ENCODE peak calls at places on chromosomes 6 and 20, in six cellular contexts. D, S, K, T, G and E are unnamed samples.
A peak's percentile ranks its signal among the peaks of the same experiment; 100 is the strongest.

GRCh38 chr20:25270829-25271251 is 23.0 kb downstream of the PYGB start:
- DNase-seq in D (peak; percentile 60), S (no peak), K (peak; percentile 11), T (no peak), G (no peak), E (no peak)

GRCh38 chr6:11711994-11712698 is 66.5 kb downstream of the ADTRP start:
- DNase-seq in D (no peak), S (no peak), K (no peak), T (no peak), G (no peak), E (no peak)

GRCh38 chr20:61696181-61696735 is 369.4 kb downstream of the TAF4 start:
- DNase-seq in D (peak; percentile 56), S (no peak), K (no peak), T (no peak), G (no peak), E (no peak)

GRCh38 chr6:75372884-75373283 is 88.3 kb upstream of the TMEM30A start:
- DNase-seq in D (no peak), S (no peak), K (no peak), T (no peak), G (no peak), E (no peak)

GRCh38 chr6:88569959-88570358 is 393.5 kb downstream of the RNGTT start:
- DNase-seq in D (no peak), S (no peak), K (no peak), T (no peak), G (no peak), E (no peak)

GRCh38 chr6:84739866-84740208 is 24.6 kb downstream of the TBX18 start:
- DNase-seq in D (no peak), S (no peak), K (no peak), T (no peak), G (no peak), E (no peak)

GRCh38 chr6:96074006-96074405 is 58.2 kb downstream of the FUT9 start:
- DNase-seq in D (no peak), S (no peak), K (no peak), T (no peak), G (no peak), E (no peak)

GRCh38 chr6:69994251-69994650 is 127.9 kb downstream of the COL19A1 start:
- DNase-seq in D (no peak), S (no peak), K (no peak), T (no peak), G (no peak), E (no peak)

GRCh38 chr6:13038315-13039261 is 289.7 kb downstream of the TBC1D7 start:
- DNase-seq in D (no peak), S (no peak), K (no peak), T (no peak), G (no peak), E (no peak)

GRCh38 chr20:36145877-36146707 is 8.4 kb upstream of the EPB41L1 start:
- DNase-seq in D (peak; percentile 41), S (no peak), K (no peak), T (no peak), G (no peak), E (no peak)

GRCh38 chr6:81562169-81562568 is 190.3 kb downstream of the TENT5A start:
- DNase-seq in D (no peak), S (no peak), K (no peak), T (no peak), G (peak; percentile 29), E (peak; percentile 5)

GRCh38 chr20:13105864-13106457 is 97.2 kb downstream of the SPTLC3 start:
- DNase-seq in D (no peak), S (no peak), K (no peak), T (no peak), G (peak; percentile 43), E (no peak)

GRCh38 chr20:32281711-32282110 is 4.3 kb downstream of the KIF3B start:
- DNase-seq in D (no peak), S (no peak), K (no peak), T (no peak), G (no peak), E (no peak)

GRCh38 chr6:130859161-130859867 is 32.1 kb downstream of the SMLR1 start:
- DNase-seq in D (no peak), S (no peak), K (no peak), T (no peak), G (no peak), E (no peak)

GRCh38 chr6:121726596-121726995 is 291.1 kb downstream of the GJA1 start:
- DNase-seq in D (no peak), S (no peak), K (no peak), T (no peak), G (no peak), E (no peak)

GRCh38 chr20:56875052-56875663 is 246.1 kb downstream of the TFAP2C start:
- DNase-seq in D (no peak), S (no peak), K (peak; percentile 17), T (no peak), G (peak; percentile 86), E (peak; percentile 78)

GRCh38 chr6:159074120-159074684 is 29.4 kb upstream of the TAGAP start:
- DNase-seq in D (no peak), S (no peak), K (no peak), T (no peak), G (peak; percentile 51), E (no peak)

GRCh38 chr20:23049933-23050838 is 714 bp upstream of the THBD start:
- DNase-seq in D (peak; percentile 88), S (no peak), K (peak; percentile 27), T (no peak), G (peak; percentile 81), E (peak; percentile 33)

DNA sequence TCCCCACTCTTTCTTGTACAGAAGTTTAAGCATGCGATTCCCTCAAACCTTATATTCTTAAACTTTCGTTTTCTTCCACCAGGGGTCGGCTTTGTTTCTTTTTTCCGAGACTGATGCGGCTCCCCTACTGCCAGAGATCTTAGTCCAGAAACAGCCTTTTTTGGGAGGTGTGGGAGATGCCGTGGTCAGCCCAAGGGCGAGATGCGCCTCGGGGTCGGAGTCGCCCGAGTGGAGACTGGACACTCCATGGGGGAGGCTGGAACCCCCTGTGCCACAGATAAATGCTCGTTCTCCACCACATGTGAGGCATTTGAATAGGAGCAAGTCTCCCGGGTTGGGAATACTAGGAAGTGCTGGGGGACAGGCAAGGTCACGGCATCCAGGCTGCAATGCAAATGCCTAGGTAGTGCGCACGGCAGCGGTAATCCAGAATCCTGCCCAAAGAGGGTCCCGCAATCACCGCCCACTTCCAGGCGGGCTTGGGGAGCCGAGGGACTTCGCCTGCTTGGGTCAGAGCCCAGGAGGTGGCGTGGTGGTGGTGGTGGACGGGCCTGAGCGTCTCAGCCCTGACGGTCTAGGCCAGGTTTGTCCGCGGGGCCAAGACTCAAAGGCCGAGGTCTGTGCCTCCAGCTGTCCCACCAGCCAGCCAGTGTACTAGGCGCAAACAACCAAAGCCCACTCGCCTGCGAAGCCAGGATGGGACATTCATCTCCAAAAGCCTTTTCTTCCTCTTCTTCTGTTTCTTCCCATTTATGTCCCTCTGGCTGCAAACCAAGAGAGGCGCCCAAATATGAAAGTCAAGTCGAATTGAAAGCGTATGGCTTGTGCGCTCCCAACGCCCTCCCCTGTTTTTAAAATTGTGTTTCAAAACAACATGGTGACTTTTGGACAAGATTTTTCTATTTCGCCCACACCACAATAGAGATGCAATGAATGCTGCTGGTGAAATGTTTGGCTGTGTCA is 39.3 kb upstream of the OSTM1 start:
- DNase-seq in D (no peak), S (no peak), K (peak; percentile 30), T (no peak), G (peak; percentile 34), E (peak; percentile 29)
- H3K4me3 ChIP-seq in D (peak overlapping the region; percentile 35), S (peak overlapping the region; percentile 29), K (no peak overlapping the region), T (no peak overlapping the region), G (peak overlapping the region; percentile 29), E (peak overlapping the region; percentile 20)

GRCh38 chr20:51654060-51654459 is 111.5 kb upstream of the NFATC2 start:
- DNase-seq in D (no peak), S (no peak), K (no peak), T (no peak), G (no peak), E (no peak)

GRCh38 chr20:51656726-51657260 is 111.4 kb downstream of the ATP9A start:
- DNase-seq in D (no peak), S (no peak), K (no peak), T (no peak), G (no peak), E (no peak)

GRCh38 chr20:51651921-51652549 is 109.5 kb upstream of the NFATC2 start:
- DNase-seq in D (no peak), S (no peak), K (no peak), T (no peak), G (no peak), E (no peak)

GRCh38 chr20:51653226-51653625 is 110.7 kb upstream of the NFATC2 start:
- DNase-seq in D (no peak), S (no peak), K (no peak), T (no peak), G (no peak), E (no peak)

GRCh38 chr20:51654495-51654894 is 112.0 kb upstream of the NFATC2 start:
- DNase-seq in D (no peak), S (no peak), K (no peak), T (no peak), G (no peak), E (no peak)
- H3K9me3 ChIP-seq in D (no peaks in the 10 kb centered on the region), S (no peaks in the 10 kb centered on the region), K (no peaks in the 10 kb centered on the region), T (no peaks in the 10 kb centered on the region), G (no peaks in the 10 kb centered on the region), E (no peaks in the 10 kb centered on the region)

DNA sequence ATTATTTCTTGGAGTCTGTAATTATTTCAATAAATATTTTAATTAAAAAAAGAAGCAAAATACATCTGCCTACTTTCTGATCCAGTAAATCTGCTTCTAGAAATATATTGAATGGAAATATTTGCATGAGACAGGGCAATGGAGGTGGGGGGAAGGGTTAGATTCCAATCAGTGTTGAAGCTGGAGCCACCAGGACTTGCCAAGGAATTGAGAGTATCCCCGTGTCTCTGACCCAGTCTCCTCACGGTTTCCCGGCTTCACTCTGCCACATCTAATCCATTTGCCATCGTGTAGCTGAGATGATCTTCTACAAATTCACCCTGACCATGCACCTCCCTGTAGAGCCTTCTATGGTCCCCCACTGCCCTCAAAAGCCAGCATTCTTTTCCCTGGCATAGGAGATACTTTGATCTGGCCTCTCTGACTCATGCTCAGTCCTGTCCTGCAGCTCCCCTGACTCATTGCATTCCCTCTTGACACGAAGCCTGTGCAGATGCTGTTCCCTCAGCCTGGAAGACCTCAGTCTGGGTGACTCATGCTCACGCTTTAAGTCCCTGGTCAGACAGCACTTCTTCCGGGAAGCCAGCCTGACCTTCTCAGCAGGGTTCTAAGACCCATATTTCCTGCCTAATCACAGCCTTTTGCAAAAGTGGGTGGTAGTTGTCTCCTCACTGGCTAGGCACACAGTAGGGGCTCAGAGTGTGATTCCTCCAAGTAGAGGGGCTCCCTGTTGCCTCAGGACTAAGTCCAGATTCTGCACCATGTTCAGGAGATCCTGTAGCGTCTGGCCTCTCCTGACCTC is 23.0 kb upstream of the FKBP1A start:
- DNase-seq in D (no peak), S (no peak), K (no peak), T (peak; percentile 79), G (peak; percentile 94), E (peak; percentile 93)
- H3K4me3 ChIP-seq in D (no peak overlapping the region), S (no peak overlapping the region), K (no peak overlapping the region), T (no peak overlapping the region), G (no peak overlapping the region), E (no peak overlapping the region)

GRCh38 chr6:47292944-47293343 is 16.8 kb downstream of the TNFRSF21 start:
- DNase-seq in D (no peak), S (no peak), K (no peak), T (no peak), G (no peak), E (no peak)
- H3K9me3 ChIP-seq in D (no peaks in the 10 kb centered on the region), S (no peaks in the 10 kb centered on the region), K (no peaks in the 10 kb centered on the region), T (no peaks in the 10 kb centered on the region), G (no peaks in the 10 kb centered on the region), E (no peaks in the 10 kb centered on the region)